ENCODE peak calls at places on chromosomes 13 and 19, in five cellular contexts. B, Q, X, N and Y are unnamed samples.
A peak's percentile ranks its signal among the peaks of the same experiment; 100 is the strongest.

GRCh38 chr19:28027116-28027515 is 1185.8 kb downstream of the UQCRFS1 start:
- DNase-seq in B (no peak), Q (no peak), X (no peak), N (no peak), Y (no peak)

GRCh38 chr19:32702010-32702409 is 10.4 kb downstream of the NUDT19 start:
- DNase-seq in B (no peak), Q (no peak), X (no peak), N (no peak), Y (no peak)

GRCh38 chr19:19568802-19569756 is 31.0 kb downstream of the CILP2 start:
- DNase-seq in B (no peak), Q (peak; percentile 82), X (no peak), N (no peak), Y (no peak)

GRCh38 chr13:109626386-109627171 is 159.8 kb downstream of the IRS2 start:
- DNase-seq in B (no peak), Q (no peak), X (no peak), N (no peak), Y (no peak)

GRCh38 chr13:59447846-59448620 is 715.7 kb downstream of the DIAPH3 start:
- DNase-seq in B (peak; percentile 32), Q (peak; percentile 13), X (no peak), N (no peak), Y (no peak)

GRCh38 chr19:51702754-51703654 is 9.9 kb downstream of the SPACA6 start:
- DNase-seq in B (no peak), Q (peak; percentile 21), X (no peak), N (no peak), Y (no peak)

GRCh38 chr13:109704771-109705628 is 81.4 kb downstream of the IRS2 start:
- DNase-seq in B (peak; percentile 32), Q (peak; percentile 20), X (no peak), N (no peak), Y (no peak)

GRCh38 chr19:3190921-3191805 is 5.4 kb downstream of the NCLN start:
- DNase-seq in B (no peak), Q (no peak), X (no peak), N (no peak), Y (no peak)

GRCh38 chr19:38303517-38304351 is at the start of gene C19orf33:
- DNase-seq in B (no peak), Q (peak; percentile 22), X (no peak), N (no peak), Y (no peak)

GRCh38 chr19:8320564-8321066 is 560 bp downstream of the NDUFA7 start:
- DNase-seq in B (no peak), Q (peak; percentile 60), X (no peak), N (peak; percentile 15), Y (no peak)

GRCh38 chr13:29402168-29402621 is 193.3 kb downstream of the SLC7A1 start:
- DNase-seq in B (peak; percentile 1), Q (no peak), X (no peak), N (no peak), Y (no peak)

GRCh38 chr13:109723046-109723445 is 63.3 kb downstream of the IRS2 start:
- DNase-seq in B (no peak), Q (no peak), X (no peak), N (no peak), Y (no peak)

GRCh38 chr13:41407380-41407779 is 50.0 kb upstream of the RGCC start:
- DNase-seq in B (peak; percentile 13), Q (peak; percentile 27), X (no peak), N (no peak), Y (no peak)

GRCh38 chr19:8593931-8594330 is 16.6 kb downstream of the ADAMTS10 start:
- DNase-seq in B (no peak), Q (peak; percentile 37), X (no peak), N (no peak), Y (no peak)

GRCh38 chr13:40537146-40537895 is 129.1 kb downstream of the FOXO1 start:
- DNase-seq in B (no peak), Q (no peak), X (no peak), N (no peak), Y (no peak)

GRCh38 chr19:48059331-48059730 is 15.5 kb upstream of the CABP5 start:
- DNase-seq in B (no peak), Q (no peak), X (no peak), N (no peak), Y (no peak)

GRCh38 chr19:45677351-45678230 is 9.6 kb downstream of the GIPR start:
- DNase-seq in B (peak; percentile 63), Q (peak; percentile 59), X (peak; percentile 72), N (peak; percentile 92), Y (peak; percentile 79)

GRCh38 chr19:2523630-2524311 is 47.8 kb downstream of the GADD45B start:
- DNase-seq in B (no peak), Q (peak; percentile 92), X (no peak), N (no peak), Y (no peak)

GRCh38 chr19:6457958-6458694 is 1.5 kb downstream of the SLC25A23 start:
- DNase-seq in B (no peak), Q (peak; percentile 31), X (no peak), N (no peak), Y (no peak)
- H3K27ac ChIP-seq in B (no peak overlapping the region), Q (no peak overlapping the region), X (no peak overlapping the region), N (no peak overlapping the region), Y (no peak overlapping the region)

GRCh38 chr13:51151463-51151862 is 40.4 kb upstream of the C13orf42 start:
- DNase-seq in B (no peak), Q (no peak), X (no peak), N (no peak), Y (no peak)

GRCh38 chr13:51156666-51157065 is 45.6 kb upstream of the C13orf42 start:
- DNase-seq in B (no peak), Q (no peak), X (no peak), N (no peak), Y (no peak)

GRCh38 chr13:51152713-51153112 is 41.6 kb upstream of the C13orf42 start:
- DNase-seq in B (no peak), Q (peak; percentile 14), X (no peak), N (no peak), Y (no peak)

GRCh38 chr13:51153527-51153926 is 42.5 kb upstream of the C13orf42 start:
- DNase-seq in B (no peak), Q (no peak), X (no peak), N (no peak), Y (no peak)

DNA sequence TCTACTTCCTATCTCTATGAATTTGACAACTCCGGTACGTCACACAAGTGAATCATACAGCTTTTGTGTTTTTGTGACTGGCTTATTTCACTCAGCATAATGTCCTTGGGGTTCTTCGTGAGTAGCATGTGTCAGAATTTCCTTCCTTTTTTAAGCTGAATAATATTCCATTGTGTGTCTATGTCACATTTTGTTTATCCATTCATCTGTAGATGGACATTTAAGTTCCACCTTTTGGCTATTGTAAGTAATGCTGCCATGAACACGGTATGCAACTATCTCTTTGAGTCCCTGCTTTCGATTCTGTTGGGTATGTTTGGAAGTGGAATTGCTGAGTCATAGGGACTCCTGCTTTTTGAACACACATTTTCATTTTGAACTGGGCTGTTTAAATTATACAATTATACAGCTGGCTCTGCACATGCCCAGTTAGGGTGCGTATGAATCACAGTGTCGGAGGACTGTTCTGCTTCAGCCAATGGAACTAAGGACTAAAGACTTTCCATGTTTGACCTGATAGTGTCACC is 43.0 kb upstream of the C13orf42 start:
- DNase-seq in B (peak; percentile 27), Q (peak; percentile 73), X (no peak), N (no peak), Y (no peak)
- H3K4me3 ChIP-seq in B (no peak overlapping the region), Q (peak overlapping the region; percentile 45), X (no peak overlapping the region), N (no peak overlapping the region), Y (no peak overlapping the region)

GRCh38 chr19:10107254-10107653 is 1.1 kb downstream of the PPAN start:
- DNase-seq in B (no peak), Q (no peak), X (no peak), N (no peak), Y (no peak)
- H3K27ac ChIP-seq in B (peak overlapping the region; percentile 92), Q (peak overlapping the region; percentile 66), X (peak overlapping the region; percentile 94), N (no peak overlapping the region), Y (peak overlapping the region; percentile 91)

DNA sequence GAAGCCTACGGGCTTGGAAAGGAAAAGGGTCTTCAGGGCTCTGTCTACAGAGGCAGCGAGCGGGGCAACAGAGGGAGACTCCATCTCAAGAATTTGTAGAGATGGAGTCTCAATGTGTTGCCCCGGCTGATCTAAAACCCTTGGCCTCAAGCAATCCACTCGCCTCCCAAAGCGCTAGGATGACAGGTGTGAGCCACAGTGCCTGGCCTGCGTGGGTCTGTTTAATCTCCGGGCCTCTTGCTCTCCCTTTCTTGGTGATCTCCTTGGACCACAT is 8.1 kb downstream of the RPS9 start:
- DNase-seq in B (peak; percentile 23), Q (no peak), X (no peak), N (no peak), Y (no peak)
- H3K4me3 ChIP-seq in B (no peak overlapping the region), Q (no peak overlapping the region), X (no peak overlapping the region), N (no peak overlapping the region), Y (no peak overlapping the region)

DNA sequence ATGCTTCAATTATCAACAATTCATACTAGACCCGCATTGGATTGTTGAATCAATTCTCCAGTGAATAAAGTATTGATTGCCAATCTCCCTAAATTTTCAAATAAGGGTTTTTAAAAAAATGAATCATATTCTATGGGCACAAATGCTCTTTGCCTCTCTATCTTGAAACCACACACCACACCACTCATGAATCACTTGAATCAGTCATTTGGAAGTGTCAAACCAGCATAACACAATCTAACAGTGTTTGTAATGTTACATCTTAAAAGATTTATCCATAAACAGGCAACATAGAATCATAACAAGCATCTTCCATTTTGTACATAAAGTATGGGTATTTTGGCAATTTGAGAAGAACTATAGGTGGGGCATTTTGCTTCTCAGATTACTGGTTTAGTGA is 219.5 kb upstream of the MIR17HG start:
- DNase-seq in B (no peak), Q (no peak), X (no peak), N (no peak), Y (no peak)
- H3K27ac ChIP-seq in B (no peak overlapping the region), Q (no peak overlapping the region), X (no peak overlapping the region), N (no peak overlapping the region), Y (no peak overlapping the region)

GRCh38 chr13:91400094-91400462 is 1.7 kb downstream of the GPC5 start:
- DNase-seq in B (no peak), Q (no peak), X (no peak), N (no peak), Y (no peak)

GRCh38 chr13:91397595-91397994 is 826 bp upstream of the GPC5 start:
- DNase-seq in B (no peak), Q (no peak), X (no peak), N (no peak), Y (no peak)

GRCh38 chr13:91401916-91402315 is 3.5 kb downstream of the GPC5 start:
- DNase-seq in B (no peak), Q (no peak), X (no peak), N (no peak), Y (no peak)

GRCh38 chr13:91399189-91400093 is 1.0 kb downstream of the GPC5 start:
- DNase-seq in B (no peak), Q (no peak), X (no peak), N (no peak), Y (peak; percentile 13)

GRCh38 chr13:91398413-91399188 is at the start of gene GPC5:
- DNase-seq in B (peak; percentile 54), Q (peak; percentile 71), X (peak; percentile 76), N (peak; percentile 86), Y (peak; percentile 89)
- H3K4me3 ChIP-seq in B (peak within 1 kb of the TSS; percentile 34), Q (peak within 1 kb of the TSS; percentile 60), X (peak within 1 kb of the TSS; percentile 60), N (peak within 1 kb of the TSS; percentile 75), Y (peak within 1 kb of the TSS; percentile 45)